ENCODE peak calls at places on chromosomes 13 and 19, in ten cellular contexts. I, Z, Y, V, A, L, R, J, T and E are unnamed samples.

GRCh38 chr13:33676700-33677048 is 141.3 kb upstream of the RFC3 start:
- DNase-seq in I (peak; percentile 67), Z (peak; percentile 71), Y (peak; percentile 32), V (no peak), A (peak; percentile 54), L (no peak), R (peak; percentile 29), J (peak; percentile 66), T (peak; percentile 37), E (peak; percentile 71)

GRCh38 chr13:73673931-73674330 is 460.3 kb downstream of the KLF12 start:
- DNase-seq in I (no peak), Z (no peak), Y (no peak), V (no peak), A (no peak), L (no peak), R (no peak), J (no peak), T (no peak), E (no peak)

GRCh38 chr13:57865600-57866294 is 234.2 kb downstream of the PCDH17 start:
- DNase-seq in I (no peak), Z (no peak), Y (no peak), V (no peak), A (no peak), L (no peak), R (no peak), J (peak; percentile 12), T (no peak), E (peak; percentile 21)

GRCh38 chr13:108269601-108270328 is at the start of gene TNFSF13B:
- DNase-seq in I (peak; percentile 53), Z (peak; percentile 61), Y (peak; percentile 40), V (no peak), A (peak; percentile 29), L (peak; percentile 74), R (no peak), J (no peak), T (peak; percentile 34), E (peak; percentile 48)

GRCh38 chr13:43229506-43229905 is 206.1 kb downstream of the DNAJC15 start:
- DNase-seq in I (peak; percentile 68), Z (no peak), Y (peak; percentile 64), V (no peak), A (no peak), L (no peak), R (no peak), J (peak; percentile 23), T (no peak), E (peak; percentile 64)

GRCh38 chr19:9673912-9674668 is 810 bp downstream of the ZNF562 start:
- DNase-seq in I (peak; percentile 4), Z (no peak), Y (no peak), V (no peak), A (no peak), L (peak; percentile 1), R (no peak), J (peak; percentile 85), T (peak; percentile 54), E (peak; percentile 52)

GRCh38 chr13:45941261-45941660 is 89.7 kb upstream of the SIAH3 start:
- DNase-seq in I (no peak), Z (no peak), Y (no peak), V (no peak), A (no peak), L (no peak), R (no peak), J (no peak), T (no peak), E (no peak)

GRCh38 chr19:13615890-13616289 is 109.6 kb upstream of the CACNA1A start:
- DNase-seq in I (no peak), Z (no peak), Y (no peak), V (no peak), A (no peak), L (no peak), R (no peak), J (no peak), T (no peak), E (no peak)

GRCh38 chr13:113114511-113115362 is 7.9 kb upstream of the F10 start:
- DNase-seq in I (no peak), Z (no peak), Y (no peak), V (no peak), A (peak; percentile 9), L (no peak), R (peak; percentile 9), J (no peak), T (no peak), E (no peak)

GRCh38 chr13:87052731-87053130 is 618.4 kb upstream of the SLITRK5 start:
- DNase-seq in I (peak; percentile 4), Z (no peak), Y (peak; percentile 1), V (no peak), A (no peak), L (no peak), R (no peak), J (peak; percentile 7), T (no peak), E (no peak)

GRCh38 chr13:28582225-28582891 is 76.6 kb upstream of the POMP start:
- DNase-seq in I (peak; percentile 31), Z (no peak), Y (no peak), V (no peak), A (no peak), L (no peak), R (no peak), J (no peak), T (no peak), E (no peak)

GRCh38 chr13:40528881-40529280 is 137.6 kb downstream of the FOXO1 start:
- DNase-seq in I (no peak), Z (no peak), Y (no peak), V (no peak), A (no peak), L (no peak), R (no peak), J (no peak), T (no peak), E (no peak)

GRCh38 chr13:78603240-78603947 is at the start of gene POU4F1:
- DNase-seq in I (peak; percentile 29), Z (no peak), Y (no peak), V (no peak), A (no peak), L (peak; percentile 19), R (no peak), J (peak; percentile 29), T (peak; percentile 92), E (no peak)
- H3K4me3 ChIP-seq in I (peak within 1 kb of the TSS; percentile 17), Z (peak within 1 kb of the TSS; percentile 39), Y (no peak within 1 kb of the TSS), V (peak within 1 kb of the TSS; percentile 65), A (peak within 1 kb of the TSS; percentile 35), L (peak within 1 kb of the TSS; percentile 58), R (peak within 1 kb of the TSS; percentile 25), J (peak within 1 kb of the TSS; percentile 24), T (peak within 1 kb of the TSS; percentile 79), E (peak within 1 kb of the TSS; percentile 21)

DNA sequence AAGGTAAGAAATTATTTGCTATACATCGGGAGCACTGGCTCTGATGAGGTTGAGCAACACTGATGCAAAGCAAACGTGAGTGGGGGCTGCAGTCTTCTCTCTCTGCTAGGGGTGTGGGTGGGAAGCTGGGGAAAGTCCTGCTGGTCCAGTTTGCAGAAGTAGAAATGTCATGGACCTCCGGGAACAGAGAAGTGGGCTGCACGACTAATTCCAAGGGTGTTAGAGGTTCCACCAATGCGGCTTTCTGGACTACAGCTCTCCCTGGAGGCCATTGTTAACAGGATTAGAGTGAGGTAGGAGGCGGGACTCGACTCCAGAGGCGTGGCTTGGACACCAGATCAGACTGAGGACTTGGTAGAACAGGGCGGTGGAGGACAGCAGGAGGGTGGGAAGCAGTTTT is 5.7 kb upstream of the FBXO27 start:
- DNase-seq in I (peak; percentile 47), Z (no peak), Y (peak; percentile 27), V (no peak), A (no peak), L (no peak), R (peak; percentile 18), J (peak; percentile 67), T (no peak), E (peak; percentile 51)
- TF ChIP-seq CTCF in I (peak; percentile 26), Z (no peak), Y (peak; percentile 36), V (no peak), A (no peak), L (no peak), R (no peak), J (peak; percentile 54), T (no peak), E (peak; percentile 13)

GRCh38 chr13:97460004-97460756 is 26.2 kb downstream of the RAP2A start:
- DNase-seq in I (peak; percentile 40), Z (no peak), Y (peak; percentile 25), V (no peak), A (no peak), L (peak; percentile 91), R (no peak), J (no peak), T (peak; percentile 1), E (peak; percentile 64)

GRCh38 chr13:97459215-97459772 is 25.3 kb downstream of the RAP2A start:
- DNase-seq in I (no peak), Z (no peak), Y (no peak), V (no peak), A (no peak), L (peak; percentile 33), R (no peak), J (no peak), T (no peak), E (no peak)

GRCh38 chr13:97454699-97455098 is 20.7 kb downstream of the RAP2A start:
- DNase-seq in I (no peak), Z (no peak), Y (no peak), V (no peak), A (no peak), L (no peak), R (no peak), J (no peak), T (no peak), E (no peak)

GRCh38 chr13:97460853-97461252 is 26.9 kb downstream of the RAP2A start:
- DNase-seq in I (no peak), Z (no peak), Y (no peak), V (no peak), A (no peak), L (no peak), R (no peak), J (no peak), T (no peak), E (no peak)

DNA sequence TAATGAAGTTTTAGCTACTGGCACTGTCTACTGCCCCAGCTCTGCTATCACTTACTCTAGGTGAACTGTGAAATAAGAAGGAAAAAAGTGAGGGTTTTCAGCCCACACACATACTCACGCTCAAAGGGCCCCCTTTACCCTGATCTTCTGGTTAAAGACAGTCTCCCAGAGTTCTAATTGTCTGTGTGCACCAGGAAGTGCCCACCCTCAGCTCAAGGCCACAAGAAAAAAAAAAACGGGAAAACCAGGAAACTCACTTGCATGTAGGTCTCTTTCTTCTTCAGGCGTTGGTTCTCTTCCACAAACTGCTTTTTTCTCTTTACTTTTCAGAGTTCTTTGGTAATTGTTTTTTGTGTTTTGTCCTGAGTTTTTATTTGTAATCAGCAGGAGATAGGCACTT is 22.1 kb downstream of the RAP2A start:
- DNase-seq in I (no peak), Z (no peak), Y (no peak), V (no peak), A (no peak), L (no peak), R (no peak), J (no peak), T (no peak), E (no peak)
- H3K4me3 ChIP-seq in I (no peak overlapping the region), Z (no peak overlapping the region), Y (no peak overlapping the region), V (no peak overlapping the region), A (no peak overlapping the region), L (no peak overlapping the region), R (no peak overlapping the region), J (no peak overlapping the region), T (no peak overlapping the region), E (no peak overlapping the region)

GRCh38 chr13:70792121-70792520 is 683.9 kb upstream of the KLHL1 start:
- DNase-seq in I (no peak), Z (no peak), Y (no peak), V (no peak), A (no peak), L (no peak), R (no peak), J (no peak), T (no peak), E (no peak)
- TF ChIP-seq CTCF in I (no peak), Z (no peak), Y (no peak), V (no peak), A (no peak), L (no peak), R (no peak), J (no peak), T (peak; percentile 16), E (no peak)